ENCODE peak calls at places on chromosomes 16 and 17, in ten cellular contexts. Q is transverse colon, S is BE2C, Z is PC-3, P is H9, B is tibial nerve, L is esophagus squamous epithelium, G is testis, O is upper lobe of right lung, K is prostate gland. D is an unnamed sample.

GRCh38 chr16:84593825-84594724 is 23.8 kb downstream of the COTL1 start:
- DNase-seq in O (peak; percentile 77), S (no peak), Z (no peak), L (peak; percentile 61), K (no peak), P (peak; percentile 39), G (peak; percentile 45), Q (peak; percentile 84), B (no peak), D (peak; percentile 14)

GRCh38 chr17:44956076-44956475 is 8.5 kb upstream of the KIF18B start:
- DNase-seq in Q (no peak), Z (no peak), G (no peak), L (no peak), O (no peak), P (no peak), K (no peak), S (no peak), B (no peak), D (no peak)

GRCh38 chr17:77332034-77332971 is 191.5 kb downstream of the SEC14L1 start:
- DNase-seq in L (no peak), G (peak; percentile 14), K (no peak), S (no peak), Q (peak; percentile 26), Z (peak; percentile 86), O (peak; percentile 28), P (no peak), B (no peak), D (no peak)

GRCh38 chr17:6508026-6508425 is 48.3 kb downstream of the PITPNM3 start:
- DNase-seq in P (peak; percentile 31), L (no peak), G (no peak), Q (no peak), O (peak; percentile 34), S (no peak), K (no peak), B (no peak), Z (no peak), D (no peak)

GRCh38 chr17:77610980-77611641 is 347.4 kb upstream of the TNRC6C start:
- DNase-seq in Q (no peak), Z (no peak), G (no peak), P (no peak), K (no peak), S (no peak), B (no peak), O (peak; percentile 27), L (no peak), D (no peak)

GRCh38 chr17:7184091-7184488 is 4.9 kb upstream of the ASGR1 start:
- DNase-seq in L (no peak), B (peak; percentile 34), S (no peak), O (peak; percentile 87), Z (no peak), K (peak; percentile 42), G (no peak), Q (peak; percentile 82), P (no peak), D (peak; percentile 85)

GRCh38 chr17:50206604-50207293 is 5.3 kb upstream of the COL1A1 start:
- DNase-seq in K (no peak), B (no peak), P (peak; percentile 91), S (peak; percentile 95), Z (no peak), Q (peak; percentile 35), O (no peak), G (no peak), L (no peak), D (no peak)

GRCh38 chr17:78497115-78497540 is 80.1 kb downstream of the DNAH17 start:
- DNase-seq in L (no peak), B (peak; percentile 62), S (peak; percentile 86), O (peak; percentile 80), G (peak; percentile 82), Z (peak; percentile 91), P (peak; percentile 92), K (peak; percentile 71), Q (peak; percentile 67), D (peak; percentile 67)

GRCh38 chr16:11014159-11014558 is 69.8 kb downstream of the CLEC16A start:
- DNase-seq in G (no peak), L (no peak), B (no peak), K (no peak), Q (no peak), Z (no peak), P (no peak), O (no peak), S (no peak), D (no peak)

GRCh38 chr16:4924593-4925378 is 12.2 kb downstream of the PPL start:
- DNase-seq in O (peak; percentile 90), P (peak; percentile 83), K (peak; percentile 73), S (peak; percentile 43), Q (peak; percentile 25), L (no peak), Z (peak; percentile 86), B (no peak), G (no peak), D (peak; percentile 85)

GRCh38 chr17:73646409-73647305 is 2.4 kb upstream of the SDK2 start:
- DNase-seq in K (no peak), P (peak; percentile 76), Z (no peak), Q (no peak), S (peak; percentile 29), O (peak; percentile 29), L (no peak), B (no peak), G (no peak), D (no peak)
- TF ChIP-seq CTCF in K (no peak), P (peak; percentile 59), Z (peak; percentile 22), Q (no peak), S (peak; percentile 36), O (peak; percentile 9), L (no peak), B (peak; percentile 24), G (no peak), D (no peak)

GRCh38 chr16:89309438-89310122 is 92.1 kb downstream of the ZNF778 start:
- DNase-seq in K (no peak), B (no peak), L (no peak), O (no peak), Z (no peak), Q (no peak), S (no peak), G (no peak), P (no peak), D (no peak)
- H3K4me1 ChIP-seq in K (peaks cover 5% of the 10 kb centered on the region), B (peaks cover 42% of the 10 kb centered on the region), L (peaks cover 16% of the 10 kb centered on the region), O (peaks cover 11% of the 10 kb centered on the region), Z (peaks cover 5% of the 10 kb centered on the region), Q (peaks cover 11% of the 10 kb centered on the region), S (peaks cover 4% of the 10 kb centered on the region), G (peaks cover 10% of the 10 kb centered on the region), P (no peaks in the 10 kb centered on the region), D (peaks cover 38% of the 10 kb centered on the region)

GRCh38 chr16:67930191-67930590 is 1.5 kb downstream of the CTRL start:
- DNase-seq in G (no peak), L (no peak), O (no peak), B (no peak), Z (no peak), Q (no peak), S (peak; percentile 6), P (no peak), K (no peak), D (no peak)

GRCh38 chr16:67932462-67932840 is 789 bp upstream of the CTRL start:
- DNase-seq in S (no peak), P (no peak), Z (no peak), O (no peak), K (no peak), G (no peak), Q (no peak), L (no peak), B (no peak), D (no peak)

GRCh38 chr16:67930678-67931211 is 917 bp downstream of the CTRL start:
- DNase-seq in G (no peak), B (no peak), K (no peak), Z (no peak), Q (no peak), P (no peak), O (no peak), S (peak; percentile 9), L (no peak), D (peak; percentile 58)

GRCh38 chr16:67933805-67934204 is 2.1 kb upstream of the CTRL start:
- DNase-seq in Q (no peak), B (no peak), S (no peak), G (no peak), Z (no peak), L (no peak), K (no peak), P (no peak), O (no peak), D (peak; percentile 15)

GRCh38 chr16:67931712-67932461 is at the start of gene CTRL:
- DNase-seq in O (no peak), B (no peak), Q (no peak), S (peak; percentile 13), Z (no peak), K (no peak), P (no peak), L (no peak), G (no peak), D (peak; percentile 91)
- TF ChIP-seq CTCF in O (no peak), B (no peak), Q (no peak), S (peak; percentile 10), Z (no peak), K (no peak), P (peak; percentile 43), L (no peak), G (no peak), D (no peak)

GRCh38 chr16:88686062-88686438 is 257 bp downstream of the SNAI3 start:
- DNase-seq in S (no peak), Q (peak; percentile 64), Z (peak; percentile 26), B (no peak), P (no peak), L (no peak), O (peak; percentile 83), G (no peak), K (no peak), D (peak; percentile 53)
- H3K4me1 ChIP-seq in S (no peaks in the 10 kb centered on the region), Q (peaks cover 29% of the 10 kb centered on the region), Z (peaks cover 3% of the 10 kb centered on the region), B (peaks cover 38% of the 10 kb centered on the region), P (no peaks in the 10 kb centered on the region), L (peaks cover 18% of the 10 kb centered on the region), O (peaks cover 29% of the 10 kb centered on the region), G (peaks cover 19% of the 10 kb centered on the region), K (peaks cover 6% of the 10 kb centered on the region), D (peaks cover 40% of the 10 kb centered on the region)

DNA sequence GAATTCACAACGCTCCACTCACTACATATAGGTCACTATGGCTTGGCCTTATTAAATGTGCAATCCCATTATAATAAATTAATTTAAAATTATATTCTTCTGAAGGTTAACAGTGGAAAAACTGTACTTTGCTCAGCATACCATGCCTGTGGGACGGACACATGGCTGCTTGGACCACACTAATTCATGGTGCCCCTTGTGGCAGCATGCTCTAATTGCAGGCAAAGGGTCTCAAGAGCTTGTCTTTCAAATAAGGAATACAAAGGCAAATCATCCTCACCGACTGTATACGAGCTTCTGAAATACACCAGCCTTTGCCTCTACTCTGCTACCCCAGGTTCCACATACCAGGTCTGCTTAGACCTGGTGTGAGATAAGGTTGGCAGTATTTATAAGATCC is 11.7 kb downstream of the SMPD3 start:
- DNase-seq in S (no peak), P (peak; percentile 43), O (no peak), Z (peak; percentile 35), G (no peak), L (no peak), Q (no peak), K (no peak), B (no peak), D (no peak)
- TF ChIP-seq CTCF in S (peak; percentile 67), P (peak; percentile 73), O (peak; percentile 27), Z (peak; percentile 41), G (peak; percentile 33), L (peak; percentile 32), Q (peak; percentile 21), K (no peak), B (no peak), D (peak; percentile 18)

D was measured in body of pancreas.